ENCODE peak calls at places on chromosomes 6 and 20, in ten cellular contexts. One of them, this sample, is unnamed.
A peak's percentile ranks its signal among the peaks of the same experiment; 100 is the strongest.

GRCh38 chr20:63291811-63292210 is 1.2 kb upstream of the COL20A1 start:
- DNase-seq in MG63: no peak
- DNase-seq in left cardiac atrium: no peak
- DNase-seq in AG09319: no peak
- DNase-seq in activated T-cell treated with anti-CD3 and anti-CD28 coated beads, Interleukin-2, amount 50 U/mL, for 4 hours: no peak
- DNase-seq in HepG2: no peak
- DNase-seq in BJ: no peak
- DNase-seq in NCI-H1694: no peak
- DNase-seq in stimulated activated CD4-positive, alpha-beta T cell treated with anti-CD3 and anti-CD28 coated beads, Interleukin-4, amount 100 ng/mL, for 1 hour: no peak
- DNase-seq in KBM-7: no peak
- DNase-seq in this sample: no peak

GRCh38 chr6:138101946-138102731 is 5.1 kb downstream of the PERP start:
- DNase-seq in stimulated activated CD4-positive, alpha-beta T cell treated with anti-CD3 and anti-CD28 coated beads, Interleukin-4, amount 100 ng/mL, for 1 hour: no peak
- DNase-seq in KBM-7: no peak
- DNase-seq in activated T-cell treated with anti-CD3 and anti-CD28 coated beads, Interleukin-2, amount 50 U/mL, for 4 hours: no peak
- DNase-seq in left cardiac atrium: no peak
- DNase-seq in AG09319: no peak
- DNase-seq in HepG2: no peak
- DNase-seq in NCI-H1694: no peak
- DNase-seq in MG63: no peak
- DNase-seq in BJ: no peak
- DNase-seq in this sample: no peak

GRCh38 chr20:5510446-5510845 is 193.7 kb upstream of the PROKR2 start:
- DNase-seq in NCI-H1694: no peak
- DNase-seq in MG63: no peak
- DNase-seq in BJ: no peak
- DNase-seq in AG09319: no peak
- DNase-seq in activated T-cell treated with anti-CD3 and anti-CD28 coated beads, Interleukin-2, amount 50 U/mL, for 4 hours: no peak
- DNase-seq in HepG2: no peak
- DNase-seq in KBM-7: no peak
- DNase-seq in stimulated activated CD4-positive, alpha-beta T cell treated with anti-CD3 and anti-CD28 coated beads, Interleukin-4, amount 100 ng/mL, for 1 hour: no peak
- DNase-seq in left cardiac atrium: no peak
- DNase-seq in this sample: no peak

GRCh38 chr6:99940582-99940981 is 53.4 kb downstream of the MCHR2 start:
- DNase-seq in NCI-H1694: no peak
- DNase-seq in MG63: no peak
- DNase-seq in stimulated activated CD4-positive, alpha-beta T cell treated with anti-CD3 and anti-CD28 coated beads, Interleukin-4, amount 100 ng/mL, for 1 hour: no peak
- DNase-seq in activated T-cell treated with anti-CD3 and anti-CD28 coated beads, Interleukin-2, amount 50 U/mL, for 4 hours: no peak
- DNase-seq in BJ: no peak
- DNase-seq in KBM-7: no peak
- DNase-seq in HepG2: no peak
- DNase-seq in left cardiac atrium: no peak
- DNase-seq in AG09319: no peak
- DNase-seq in this sample: no peak

GRCh38 chr6:55180258-55180657 is 5.9 kb downstream of the HCRTR2 start:
- DNase-seq in left cardiac atrium: no peak
- DNase-seq in HepG2: no peak
- DNase-seq in AG09319: no peak
- DNase-seq in stimulated activated CD4-positive, alpha-beta T cell treated with anti-CD3 and anti-CD28 coated beads, Interleukin-4, amount 100 ng/mL, for 1 hour: no peak
- DNase-seq in activated T-cell treated with anti-CD3 and anti-CD28 coated beads, Interleukin-2, amount 50 U/mL, for 4 hours: no peak
- DNase-seq in KBM-7: peak; percentile 67
- DNase-seq in BJ: no peak
- DNase-seq in NCI-H1694: no peak
- DNase-seq in MG63: no peak
- DNase-seq in this sample: no peak

GRCh38 chr20:36349384-36350170 is 43.4 kb downstream of the DLGAP4 start:
- DNase-seq in BJ: no peak
- DNase-seq in stimulated activated CD4-positive, alpha-beta T cell treated with anti-CD3 and anti-CD28 coated beads, Interleukin-4, amount 100 ng/mL, for 1 hour: no peak
- DNase-seq in MG63: no peak
- DNase-seq in NCI-H1694: no peak
- DNase-seq in HepG2: no peak
- DNase-seq in activated T-cell treated with anti-CD3 and anti-CD28 coated beads, Interleukin-2, amount 50 U/mL, for 4 hours: no peak
- DNase-seq in AG09319: no peak
- DNase-seq in KBM-7: no peak
- DNase-seq in left cardiac atrium: no peak
- DNase-seq in this sample: no peak

GRCh38 chr6:57305754-57306153 is 11.7 kb upstream of the PRIM2 start:
- DNase-seq in left cardiac atrium: no peak
- DNase-seq in stimulated activated CD4-positive, alpha-beta T cell treated with anti-CD3 and anti-CD28 coated beads, Interleukin-4, amount 100 ng/mL, for 1 hour: no peak
- DNase-seq in activated T-cell treated with anti-CD3 and anti-CD28 coated beads, Interleukin-2, amount 50 U/mL, for 4 hours: no peak
- DNase-seq in HepG2: no peak
- DNase-seq in BJ: peak; percentile 45
- DNase-seq in AG09319: no peak
- DNase-seq in NCI-H1694: no peak
- DNase-seq in KBM-7: no peak
- DNase-seq in MG63: no peak
- DNase-seq in this sample: no peak

GRCh38 chr6:36762123-36762522 is 64.5 kb downstream of the RAB44 start:
- DNase-seq in stimulated activated CD4-positive, alpha-beta T cell treated with anti-CD3 and anti-CD28 coated beads, Interleukin-4, amount 100 ng/mL, for 1 hour: no peak
- DNase-seq in activated T-cell treated with anti-CD3 and anti-CD28 coated beads, Interleukin-2, amount 50 U/mL, for 4 hours: no peak
- DNase-seq in MG63: no peak
- DNase-seq in AG09319: no peak
- DNase-seq in KBM-7: no peak
- DNase-seq in BJ: no peak
- DNase-seq in left cardiac atrium: no peak
- DNase-seq in HepG2: no peak
- DNase-seq in NCI-H1694: no peak
- DNase-seq in this sample: no peak

GRCh38 chr6:71205336-71205956 is 83.2 kb upstream of the OGFRL1 start:
- DNase-seq in KBM-7: no peak
- DNase-seq in NCI-H1694: no peak
- DNase-seq in activated T-cell treated with anti-CD3 and anti-CD28 coated beads, Interleukin-2, amount 50 U/mL, for 4 hours: no peak
- DNase-seq in BJ: peak; percentile 35
- DNase-seq in HepG2: no peak
- DNase-seq in stimulated activated CD4-positive, alpha-beta T cell treated with anti-CD3 and anti-CD28 coated beads, Interleukin-4, amount 100 ng/mL, for 1 hour: no peak
- DNase-seq in AG09319: no peak
- DNase-seq in left cardiac atrium: no peak
- DNase-seq in MG63: no peak
- DNase-seq in this sample: peak; percentile 25

GRCh38 chr6:31776961-31777666 is at the start of gene VWA7:
- DNase-seq in stimulated activated CD4-positive, alpha-beta T cell treated with anti-CD3 and anti-CD28 coated beads, Interleukin-4, amount 100 ng/mL, for 1 hour: peak; percentile 81
- DNase-seq in left cardiac atrium: peak; percentile 83
- DNase-seq in AG09319: no peak
- DNase-seq in MG63: peak; percentile 82
- DNase-seq in KBM-7: peak; percentile 94
- DNase-seq in NCI-H1694: no peak
- DNase-seq in BJ: no peak
- DNase-seq in activated T-cell treated with anti-CD3 and anti-CD28 coated beads, Interleukin-2, amount 50 U/mL, for 4 hours: peak; percentile 77
- DNase-seq in HepG2: peak; percentile 85
- DNase-seq in this sample: peak; percentile 91

GRCh38 chr6:125509477-125509876 is 207.7 kb upstream of the HDDC2 start:
- DNase-seq in KBM-7: no peak
- DNase-seq in stimulated activated CD4-positive, alpha-beta T cell treated with anti-CD3 and anti-CD28 coated beads, Interleukin-4, amount 100 ng/mL, for 1 hour: no peak
- DNase-seq in MG63: no peak
- DNase-seq in NCI-H1694: no peak
- DNase-seq in AG09319: no peak
- DNase-seq in BJ: no peak
- DNase-seq in left cardiac atrium: no peak
- DNase-seq in activated T-cell treated with anti-CD3 and anti-CD28 coated beads, Interleukin-2, amount 50 U/mL, for 4 hours: no peak
- DNase-seq in HepG2: no peak
- DNase-seq in this sample: no peak

GRCh38 chr6:167441653-167442644 is 117.1 kb downstream of the TTLL2 start:
- DNase-seq in MG63: no peak
- DNase-seq in left cardiac atrium: no peak
- DNase-seq in BJ: no peak
- DNase-seq in AG09319: no peak
- DNase-seq in activated T-cell treated with anti-CD3 and anti-CD28 coated beads, Interleukin-2, amount 50 U/mL, for 4 hours: no peak
- DNase-seq in KBM-7: no peak
- DNase-seq in HepG2: no peak
- DNase-seq in NCI-H1694: no peak
- DNase-seq in stimulated activated CD4-positive, alpha-beta T cell treated with anti-CD3 and anti-CD28 coated beads, Interleukin-4, amount 100 ng/mL, for 1 hour: no peak
- DNase-seq in this sample: no peak

GRCh38 chr6:100257661-100258395 is 206.9 kb downstream of the SIM1 start:
- DNase-seq in BJ: no peak
- DNase-seq in HepG2: peak; percentile 9
- DNase-seq in MG63: no peak
- DNase-seq in AG09319: no peak
- DNase-seq in NCI-H1694: no peak
- DNase-seq in activated T-cell treated with anti-CD3 and anti-CD28 coated beads, Interleukin-2, amount 50 U/mL, for 4 hours: no peak
- DNase-seq in left cardiac atrium: no peak
- DNase-seq in KBM-7: peak; percentile 48
- DNase-seq in stimulated activated CD4-positive, alpha-beta T cell treated with anti-CD3 and anti-CD28 coated beads, Interleukin-4, amount 100 ng/mL, for 1 hour: no peak
- DNase-seq in this sample: peak; percentile 74

GRCh38 chr6:165662671-165663282 is at the start of gene PDE10A:
- DNase-seq in HepG2: no peak
- DNase-seq in BJ: no peak
- DNase-seq in activated T-cell treated with anti-CD3 and anti-CD28 coated beads, Interleukin-2, amount 50 U/mL, for 4 hours: no peak
- DNase-seq in stimulated activated CD4-positive, alpha-beta T cell treated with anti-CD3 and anti-CD28 coated beads, Interleukin-4, amount 100 ng/mL, for 1 hour: no peak
- DNase-seq in left cardiac atrium: peak; percentile 53
- DNase-seq in NCI-H1694: no peak
- DNase-seq in KBM-7: no peak
- DNase-seq in AG09319: no peak
- DNase-seq in MG63: peak; percentile 54
- DNase-seq in this sample: peak; percentile 69

GRCh38 chr6:41707565-41708200 is 27.7 kb downstream of the TFEB start:
- DNase-seq in NCI-H1694: no peak
- DNase-seq in AG09319: no peak
- DNase-seq in stimulated activated CD4-positive, alpha-beta T cell treated with anti-CD3 and anti-CD28 coated beads, Interleukin-4, amount 100 ng/mL, for 1 hour: peak; percentile 21
- DNase-seq in HepG2: no peak
- DNase-seq in activated T-cell treated with anti-CD3 and anti-CD28 coated beads, Interleukin-2, amount 50 U/mL, for 4 hours: peak; percentile 32
- DNase-seq in BJ: no peak
- DNase-seq in left cardiac atrium: peak; percentile 54
- DNase-seq in KBM-7: peak; percentile 85
- DNase-seq in MG63: no peak
- DNase-seq in this sample: no peak

GRCh38 chr6:30915591-30915946 is 1.5 kb downstream of the VARS2 start:
- DNase-seq in MG63: no peak
- DNase-seq in AG09319: peak; percentile 32
- DNase-seq in activated T-cell treated with anti-CD3 and anti-CD28 coated beads, Interleukin-2, amount 50 U/mL, for 4 hours: no peak
- DNase-seq in BJ: no peak
- DNase-seq in stimulated activated CD4-positive, alpha-beta T cell treated with anti-CD3 and anti-CD28 coated beads, Interleukin-4, amount 100 ng/mL, for 1 hour: no peak
- DNase-seq in KBM-7: peak; percentile 78
- DNase-seq in NCI-H1694: peak; percentile 11
- DNase-seq in left cardiac atrium: no peak
- DNase-seq in HepG2: peak; percentile 76
- DNase-seq in this sample: peak; percentile 38

GRCh38 chr6:90493332-90493731 is 93.5 kb downstream of the MAP3K7 start:
- DNase-seq in AG09319: no peak
- DNase-seq in KBM-7: no peak
- DNase-seq in activated T-cell treated with anti-CD3 and anti-CD28 coated beads, Interleukin-2, amount 50 U/mL, for 4 hours: no peak
- DNase-seq in stimulated activated CD4-positive, alpha-beta T cell treated with anti-CD3 and anti-CD28 coated beads, Interleukin-4, amount 100 ng/mL, for 1 hour: no peak
- DNase-seq in NCI-H1694: no peak
- DNase-seq in left cardiac atrium: no peak
- DNase-seq in MG63: no peak
- DNase-seq in BJ: no peak
- DNase-seq in HepG2: no peak
- DNase-seq in this sample: no peak

GRCh38 chr6:108621117-108621516 is 60.4 kb downstream of the FOXO3 start:
- DNase-seq in HepG2: no peak
- DNase-seq in activated T-cell treated with anti-CD3 and anti-CD28 coated beads, Interleukin-2, amount 50 U/mL, for 4 hours: peak; percentile 23
- DNase-seq in left cardiac atrium: peak; percentile 47
- DNase-seq in AG09319: no peak
- DNase-seq in MG63: peak; percentile 82
- DNase-seq in BJ: peak; percentile 37
- DNase-seq in KBM-7: no peak
- DNase-seq in NCI-H1694: no peak
- DNase-seq in stimulated activated CD4-positive, alpha-beta T cell treated with anti-CD3 and anti-CD28 coated beads, Interleukin-4, amount 100 ng/mL, for 1 hour: peak; percentile 4
- DNase-seq in this sample: peak; percentile 79

GRCh38 chr20:32036716-32037355 is 15.2 kb upstream of the HCK start:
- DNase-seq in KBM-7: no peak
- DNase-seq in NCI-H1694: no peak
- DNase-seq in stimulated activated CD4-positive, alpha-beta T cell treated with anti-CD3 and anti-CD28 coated beads, Interleukin-4, amount 100 ng/mL, for 1 hour: no peak
- DNase-seq in left cardiac atrium: no peak
- DNase-seq in AG09319: peak; percentile 16
- DNase-seq in HepG2: no peak
- DNase-seq in activated T-cell treated with anti-CD3 and anti-CD28 coated beads, Interleukin-2, amount 50 U/mL, for 4 hours: no peak
- DNase-seq in MG63: no peak
- DNase-seq in BJ: no peak
- DNase-seq in this sample: no peak

GRCh38 chr6:168056892-168057527 is 22.0 kb downstream of the FRMD1 start:
- DNase-seq in BJ: no peak
- DNase-seq in activated T-cell treated with anti-CD3 and anti-CD28 coated beads, Interleukin-2, amount 50 U/mL, for 4 hours: no peak
- DNase-seq in NCI-H1694: no peak
- DNase-seq in stimulated activated CD4-positive, alpha-beta T cell treated with anti-CD3 and anti-CD28 coated beads, Interleukin-4, amount 100 ng/mL, for 1 hour: no peak
- DNase-seq in HepG2: no peak
- DNase-seq in KBM-7: no peak
- DNase-seq in MG63: no peak
- DNase-seq in AG09319: no peak
- DNase-seq in left cardiac atrium: no peak
- DNase-seq in this sample: no peak

GRCh38 chr20:48760403-48760889 is 67.4 kb downstream of the PREX1 start:
- DNase-seq in activated T-cell treated with anti-CD3 and anti-CD28 coated beads, Interleukin-2, amount 50 U/mL, for 4 hours: peak; percentile 62
- DNase-seq in stimulated activated CD4-positive, alpha-beta T cell treated with anti-CD3 and anti-CD28 coated beads, Interleukin-4, amount 100 ng/mL, for 1 hour: peak; percentile 55
- DNase-seq in BJ: no peak
- DNase-seq in HepG2: no peak
- DNase-seq in left cardiac atrium: no peak
- DNase-seq in NCI-H1694: no peak
- DNase-seq in KBM-7: peak; percentile 66
- DNase-seq in AG09319: no peak
- DNase-seq in MG63: peak; percentile 39
- DNase-seq in this sample: no peak

GRCh38 chr6:72651191-72651590 is 29.3 kb downstream of the KCNQ5 start:
- DNase-seq in NCI-H1694: no peak
- DNase-seq in stimulated activated CD4-positive, alpha-beta T cell treated with anti-CD3 and anti-CD28 coated beads, Interleukin-4, amount 100 ng/mL, for 1 hour: no peak
- DNase-seq in BJ: peak; percentile 31
- DNase-seq in HepG2: no peak
- DNase-seq in KBM-7: no peak
- DNase-seq in MG63: no peak
- DNase-seq in activated T-cell treated with anti-CD3 and anti-CD28 coated beads, Interleukin-2, amount 50 U/mL, for 4 hours: no peak
- DNase-seq in left cardiac atrium: no peak
- DNase-seq in AG09319: no peak
- DNase-seq in this sample: no peak

GRCh38 chr6:110999634-111000270 is 17.9 kb downstream of the RPF2 start:
- DNase-seq in activated T-cell treated with anti-CD3 and anti-CD28 coated beads, Interleukin-2, amount 50 U/mL, for 4 hours: no peak
- DNase-seq in KBM-7: peak; percentile 29
- DNase-seq in AG09319: no peak
- DNase-seq in left cardiac atrium: no peak
- DNase-seq in BJ: no peak
- DNase-seq in NCI-H1694: no peak
- DNase-seq in stimulated activated CD4-positive, alpha-beta T cell treated with anti-CD3 and anti-CD28 coated beads, Interleukin-4, amount 100 ng/mL, for 1 hour: no peak
- DNase-seq in HepG2: peak; percentile 22
- DNase-seq in MG63: no peak
- DNase-seq in this sample: peak; percentile 9

GRCh38 chr6:113871975-113872374 is 14.8 kb downstream of the MARCKS start:
- DNase-seq in MG63: no peak
- DNase-seq in AG09319: no peak
- DNase-seq in activated T-cell treated with anti-CD3 and anti-CD28 coated beads, Interleukin-2, amount 50 U/mL, for 4 hours: no peak
- DNase-seq in BJ: no peak
- DNase-seq in left cardiac atrium: no peak
- DNase-seq in HepG2: no peak
- DNase-seq in stimulated activated CD4-positive, alpha-beta T cell treated with anti-CD3 and anti-CD28 coated beads, Interleukin-4, amount 100 ng/mL, for 1 hour: no peak
- DNase-seq in KBM-7: no peak
- DNase-seq in NCI-H1694: no peak
- DNase-seq in this sample: no peak

GRCh38 chr6:54053893-54054391 is 57.3 kb upstream of the MLIP start:
- DNase-seq in MG63: peak; percentile 52
- DNase-seq in stimulated activated CD4-positive, alpha-beta T cell treated with anti-CD3 and anti-CD28 coated beads, Interleukin-4, amount 100 ng/mL, for 1 hour: no peak
- DNase-seq in HepG2: no peak
- DNase-seq in KBM-7: no peak
- DNase-seq in AG09319: peak; percentile 49
- DNase-seq in BJ: peak; percentile 74
- DNase-seq in activated T-cell treated with anti-CD3 and anti-CD28 coated beads, Interleukin-2, amount 50 U/mL, for 4 hours: no peak
- DNase-seq in left cardiac atrium: peak; percentile 37
- DNase-seq in NCI-H1694: no peak
- DNase-seq in this sample: peak; percentile 75

GRCh38 chr6:169618526-169619490 is 83.0 kb downstream of the WDR27 start:
- DNase-seq in KBM-7: no peak
- DNase-seq in NCI-H1694: no peak
- DNase-seq in MG63: peak; percentile 65
- DNase-seq in stimulated activated CD4-positive, alpha-beta T cell treated with anti-CD3 and anti-CD28 coated beads, Interleukin-4, amount 100 ng/mL, for 1 hour: no peak
- DNase-seq in left cardiac atrium: no peak
- DNase-seq in activated T-cell treated with anti-CD3 and anti-CD28 coated beads, Interleukin-2, amount 50 U/mL, for 4 hours: no peak
- DNase-seq in HepG2: no peak
- DNase-seq in BJ: peak; percentile 93
- DNase-seq in AG09319: peak; percentile 85
- DNase-seq in this sample: peak; percentile 20

GRCh38 chr6:87700729-87701675 is 1.0 kb downstream of the AKIRIN2 start:
- DNase-seq in MG63: peak; percentile 34
- DNase-seq in KBM-7: peak; percentile 66
- DNase-seq in left cardiac atrium: no peak
- DNase-seq in AG09319: peak; percentile 67
- DNase-seq in stimulated activated CD4-positive, alpha-beta T cell treated with anti-CD3 and anti-CD28 coated beads, Interleukin-4, amount 100 ng/mL, for 1 hour: peak; percentile 32
- DNase-seq in activated T-cell treated with anti-CD3 and anti-CD28 coated beads, Interleukin-2, amount 50 U/mL, for 4 hours: peak; percentile 19
- DNase-seq in HepG2: peak; percentile 73
- DNase-seq in NCI-H1694: no peak
- DNase-seq in BJ: no peak
- DNase-seq in this sample: peak; percentile 81

GRCh38 chr20:43068482-43068881 is 121.2 kb downstream of the PTPRT start:
- DNase-seq in KBM-7: no peak
- DNase-seq in activated T-cell treated with anti-CD3 and anti-CD28 coated beads, Interleukin-2, amount 50 U/mL, for 4 hours: no peak
- DNase-seq in stimulated activated CD4-positive, alpha-beta T cell treated with anti-CD3 and anti-CD28 coated beads, Interleukin-4, amount 100 ng/mL, for 1 hour: no peak
- DNase-seq in BJ: no peak
- DNase-seq in left cardiac atrium: no peak
- DNase-seq in NCI-H1694: no peak
- DNase-seq in AG09319: no peak
- DNase-seq in HepG2: no peak
- DNase-seq in MG63: no peak
- DNase-seq in this sample: no peak